ENCODE peak calls at places on chromosomes 1 and 21, in seven cellular contexts. F is A549, O is body of pancreas, V is H1, B is right lobe of liver, P is NB4, Z is adrenal gland. E is an unnamed sample.

GRCh38 chr1:99527078-99527477 is 118.8 kb upstream of the PALMD start:
- DNase-seq in V (no peak), F (no peak), B (no peak), Z (no peak), P (peak; percentile 5), O (no peak), E (no peak)

GRCh38 chr1:243850013-243850367 is at the start of gene AKT3:
- DNase-seq in O (no peak), P (no peak), Z (no peak), F (no peak), B (no peak), V (no peak), E (no peak)

GRCh38 chr1:101043776-101044175 is 18.2 kb upstream of the DPH5 start:
- DNase-seq in Z (no peak), F (no peak), O (no peak), V (no peak), P (no peak), B (no peak), E (no peak)

GRCh38 chr21:42367379-42368165 is 1.2 kb upstream of the TFF1 start:
- DNase-seq in B (no peak), V (no peak), F (peak; percentile 19), Z (no peak), O (no peak), P (no peak), E (no peak)

GRCh38 chr1:7524681-7525340 is 246.3 kb upstream of the VAMP3 start:
- DNase-seq in O (no peak), Z (no peak), P (no peak), V (no peak), F (no peak), B (peak; percentile 19), E (no peak)

GRCh38 chr1:91742848-91743292 is 143.1 kb downstream of the TGFBR3 start:
- DNase-seq in P (no peak), F (no peak), Z (peak; percentile 69), B (no peak), V (no peak), O (peak; percentile 62), E (no peak)

GRCh38 chr1:70509996-70510876 is 99.2 kb downstream of the CTH start:
- DNase-seq in P (peak; percentile 86), F (peak; percentile 66), V (no peak), Z (no peak), B (no peak), O (peak; percentile 14), E (no peak)

GRCh38 chr1:117093870-117094621 is 27.5 kb downstream of the TRIM45 start:
- DNase-seq in B (no peak), P (peak; percentile 52), Z (peak; percentile 61), V (no peak), F (peak; percentile 25), O (no peak), E (no peak)

GRCh38 chr1:97144527-97144926 is 422.9 kb downstream of the PTBP2 start:
- DNase-seq in V (no peak), Z (no peak), B (no peak), P (no peak), O (no peak), F (peak; percentile 18), E (no peak)

GRCh38 chr1:6822530-6823359 is 37.5 kb downstream of the CAMTA1 start:
- DNase-seq in F (no peak), B (peak; percentile 75), P (no peak), O (peak; percentile 49), Z (no peak), V (no peak), E (no peak)

GRCh38 chr1:155192346-155193274 is 15.1 kb downstream of the THBS3 start:
- DNase-seq in O (peak; percentile 91), V (peak; percentile 83), P (peak; percentile 50), B (no peak), F (no peak), Z (no peak), E (peak; percentile 47)

GRCh38 chr21:45289655-45290515 is 2.2 kb upstream of the POFUT2 start:
- DNase-seq in V (peak; percentile 33), O (no peak), F (peak; percentile 42), P (peak; percentile 38), B (no peak), Z (peak; percentile 52), E (peak; percentile 78)

GRCh38 chr1:214277704-214278635 is 3.0 kb upstream of the SMYD2 start:
- DNase-seq in Z (no peak), V (no peak), O (no peak), F (no peak), B (no peak), P (no peak), E (no peak)

GRCh38 chr1:69976896-69977295 is 228.5 kb downstream of the LRRC40 start:
- DNase-seq in O (no peak), P (no peak), Z (no peak), F (no peak), B (no peak), V (no peak), E (no peak)

GRCh38 chr1:190792873-190793272 is 315.2 kb upstream of the BRINP3 start:
- DNase-seq in V (no peak), F (no peak), B (no peak), Z (no peak), O (no peak), P (no peak), E (no peak)

GRCh38 chr1:208343226-208343625 is 99.0 kb upstream of the PLXNA2 start:
- DNase-seq in Z (no peak), V (no peak), O (no peak), F (no peak), B (no peak), P (peak; percentile 11), E (no peak)

DNA sequence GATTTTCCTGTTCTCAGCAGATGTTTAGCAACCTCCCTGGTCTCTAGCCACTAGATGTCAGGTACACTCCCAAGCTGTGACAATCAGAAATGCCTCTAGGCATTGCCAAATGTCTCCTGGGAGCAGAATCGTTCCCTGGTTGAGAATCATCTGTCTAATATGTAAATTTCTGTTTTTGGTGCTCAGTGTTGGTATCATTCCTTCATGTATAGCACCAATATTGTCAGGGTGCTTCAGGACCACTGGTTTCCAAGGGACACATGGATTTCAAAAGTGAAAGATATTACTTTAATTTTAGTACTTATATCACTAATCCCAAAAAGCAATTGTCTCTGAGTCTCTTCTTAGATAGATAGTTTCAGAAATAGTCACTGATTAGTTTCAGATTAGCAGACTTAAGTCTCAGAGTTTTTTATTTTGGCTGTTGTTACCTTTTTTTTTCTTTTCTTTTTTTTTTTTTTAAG is 160.1 kb downstream of the PTPRC start:
- DNase-seq in F (no peak), Z (no peak), P (peak; percentile 14), B (no peak), O (no peak), V (no peak), E (no peak)
- H3K4me3 ChIP-seq in F (no peak overlapping the region), Z (no peak overlapping the region), P (no peak overlapping the region), B (no peak overlapping the region), O (no peak overlapping the region), V (no peak overlapping the region), E (no peak overlapping the region)

GRCh38 chr1:30720271-30721223 is 2.8 kb downstream of the MATN1 start:
- DNase-seq in B (no peak), O (no peak), P (no peak), V (no peak), Z (no peak), F (no peak), E (no peak)

GRCh38 chr1:30723296-30723897 is at the start of gene MATN1:
- DNase-seq in B (no peak), V (no peak), O (no peak), F (no peak), Z (no peak), P (no peak), E (no peak)

GRCh38 chr1:30719406-30720270 is 3.7 kb downstream of the MATN1 start:
- DNase-seq in B (no peak), V (no peak), Z (no peak), F (peak; percentile 69), O (no peak), P (peak; percentile 80), E (no peak)

GRCh38 chr1:30722175-30722537 is 1.2 kb downstream of the MATN1 start:
- DNase-seq in P (no peak), F (no peak), V (no peak), B (no peak), Z (no peak), O (no peak), E (no peak)

DNA sequence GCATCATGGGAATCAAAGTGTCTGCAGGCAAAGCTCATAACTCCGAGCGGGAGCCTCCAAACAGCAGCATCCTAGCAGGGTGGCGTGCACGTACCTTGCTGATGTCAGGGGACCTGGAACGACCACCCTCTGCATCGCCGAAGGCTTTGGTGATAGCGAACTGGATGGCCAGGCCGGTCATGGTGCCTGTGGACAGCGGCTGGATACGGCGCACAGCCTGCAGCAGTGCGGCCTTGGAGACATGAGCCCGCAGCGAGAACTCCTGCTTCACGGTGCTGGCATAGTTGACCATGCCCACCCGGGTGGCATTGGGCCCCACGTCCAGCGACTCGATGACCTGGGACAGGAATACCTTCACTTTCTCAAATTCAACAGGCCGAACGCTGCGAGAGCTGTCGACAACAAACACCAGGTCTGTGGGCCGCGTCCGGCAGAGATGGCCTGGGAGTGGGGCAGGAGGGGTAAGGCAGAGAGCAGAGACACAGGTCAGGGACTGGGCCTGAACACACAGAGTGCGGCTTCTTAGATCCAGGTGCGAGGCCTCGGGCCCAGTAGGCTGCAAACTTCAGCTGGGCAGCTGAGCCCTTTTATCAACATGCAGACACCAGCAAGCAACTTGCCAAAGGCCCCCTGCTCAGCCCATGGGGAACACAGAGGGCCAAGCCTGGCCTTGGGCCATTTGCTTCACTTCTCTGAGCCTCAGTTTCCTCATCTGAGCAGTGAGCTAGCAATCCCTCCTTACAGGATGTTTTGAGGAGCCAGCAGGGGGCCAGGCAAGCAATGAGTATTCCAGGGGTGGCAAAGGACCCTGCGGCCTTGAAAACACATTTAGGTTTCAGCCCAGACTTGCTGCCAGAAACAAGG is 1.8 kb downstream of the MATN1 start:
- DNase-seq in O (no peak), V (no peak), F (no peak), B (no peak), Z (no peak), P (no peak), E (no peak)
- TF ChIP-seq CTCF in O (no peak), V (no peak), F (no peak), B (no peak), Z (no peak), P (no peak), E (no peak)

DNA sequence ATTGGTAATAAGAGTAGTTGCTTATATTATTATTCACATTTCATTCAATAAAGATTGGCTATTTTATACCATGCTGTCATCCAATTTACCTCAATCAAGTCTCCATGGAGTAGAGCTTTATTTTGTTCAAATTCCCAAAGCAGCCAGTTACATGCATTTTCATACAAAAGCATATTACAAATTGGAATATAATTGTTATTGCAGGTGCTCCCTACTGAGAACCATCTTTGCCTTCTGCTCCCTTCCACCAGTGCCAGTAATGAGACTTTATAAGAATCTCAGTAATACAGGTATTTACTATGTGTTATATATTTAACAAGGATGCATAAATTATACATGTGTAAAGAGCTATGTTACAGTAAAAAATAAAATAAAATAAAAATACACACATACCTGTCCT is 54.2 kb downstream of the FOXJ3 start:
- DNase-seq in V (no peak), P (no peak), F (no peak), O (no peak), Z (no peak), B (no peak), E (no peak)
- TF ChIP-seq POLR2A in V (no peak), P (no peak), F (no peak), O (no peak), Z (no peak), B (no peak), E (no peak)

DNA sequence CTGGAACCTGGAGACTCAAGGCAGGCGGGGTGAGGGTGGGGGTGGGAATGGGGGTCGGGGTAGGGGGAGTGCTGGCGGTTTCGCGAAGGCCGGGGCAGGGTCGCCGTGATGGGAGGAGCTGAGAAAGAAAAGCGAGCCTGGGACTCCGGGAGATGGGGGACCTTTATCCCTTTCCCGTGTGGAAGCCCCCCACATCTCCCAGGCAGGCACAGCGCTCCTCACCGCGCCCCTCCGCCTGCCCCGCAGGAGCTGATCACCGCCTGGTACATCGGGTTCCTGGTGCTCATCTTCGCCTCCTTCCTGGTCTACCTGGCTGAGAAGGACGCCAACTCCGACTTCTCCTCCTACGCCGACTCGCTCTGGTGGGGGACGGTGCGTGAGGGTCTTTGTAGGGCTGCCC is 35.5 kb downstream of the KCNQ4 start:
- DNase-seq in O (no peak), P (no peak), B (no peak), Z (no peak), F (no peak), V (no peak), E (no peak)
- H3K4me3 ChIP-seq in O (no peak overlapping the region), P (no peak overlapping the region), B (no peak overlapping the region), Z (no peak overlapping the region), F (no peak overlapping the region), V (peak overlapping the region; percentile 19), E (no peak overlapping the region)